ENCODE peak calls at places on chromosomes 5 and 9, in ten cellular contexts. D is iPS DF 6.9; N is CD8-positive, alpha-beta memory T cell; Z is IMR-90; M is ovary; H is AG04450; U is brain microvascular endothelial cell; G is right cardiac atrium; L is Panc1; T is dorsolateral prefrontal cortex. V is an unnamed sample.

GRCh38 chr5:76714771-76715483 is 999 bp upstream of the F2R start:
- DNase-seq in D (no peak), N (peak), Z (no peak), M (no peak), H (no peak), U (no peak), G (peak), L (no peak), T (no peak), V (no peak)

GRCh38 chr5:66089384-66089783 is 54.7 kb upstream of the SREK1 start:
- DNase-seq in D (no peak), N (no peak), Z (no peak), M (no peak), H (no peak), U (no peak), G (no peak), L (no peak), T (no peak), V (no peak)

GRCh38 chr9:73153793-73154227 is 2.1 kb downstream of the ANXA1 start:
- DNase-seq in D (no peak), N (no peak), Z (peak), M (no peak), H (no peak), U (no peak), G (no peak), L (no peak), T (no peak), V (no peak)

GRCh38 chr5:95921501-95921900 is 40.1 kb downstream of the ELL2 start:
- DNase-seq in D (no peak), N (no peak), Z (no peak), M (no peak), H (no peak), U (no peak), G (no peak), L (no peak), T (no peak), V (no peak)

GRCh38 chr9:93954436-93955355 is at the start of gene BARX1:
- DNase-seq in D (no peak), N (no peak), Z (no peak), M (no peak), H (no peak), U (no peak), G (no peak), L (no peak), T (no peak), V (no peak)

GRCh38 chr9:7210854-7211637 is 453.3 kb downstream of the KDM4C start:
- DNase-seq in D (no peak), N (no peak), Z (no peak), M (no peak), H (no peak), U (no peak), G (no peak), L (no peak), T (no peak), V (no peak)

GRCh38 chr5:68215888-68216736 is 556 bp downstream of the PIK3R1 start:
- DNase-seq in D (no peak), N (peak), Z (peak), M (peak), H (no peak), U (no peak), G (peak), L (no peak), T (peak), V (peak)

GRCh38 chr9:90343360-90343759 is 299.3 kb downstream of the DIRAS2 start:
- DNase-seq in D (no peak), N (no peak), Z (peak), M (no peak), H (no peak), U (no peak), G (no peak), L (no peak), T (no peak), V (no peak)

GRCh38 chr5:125274938-125275759 is 528.7 kb upstream of the ZNF608 start:
- DNase-seq in D (no peak), N (no peak), Z (peak), M (no peak), H (no peak), U (peak), G (no peak), L (no peak), T (no peak), V (no peak)

GRCh38 chr9:68894502-68894901 is 119.4 kb downstream of the PRKACG start:
- DNase-seq in D (no peak), N (no peak), Z (no peak), M (no peak), H (no peak), U (peak), G (no peak), L (no peak), T (no peak), V (no peak)

GRCh38 chr5:150458819-150459557 is 9.4 kb upstream of the RPS14 start:
- DNase-seq in D (no peak), N (peak), Z (peak), M (peak), H (no peak), U (peak), G (peak), L (no peak), T (peak), V (no peak)

GRCh38 chr9:99210572-99210971 is 11.2 kb downstream of the ALG2 start:
- DNase-seq in D (no peak), N (no peak), Z (no peak), M (no peak), H (no peak), U (no peak), G (no peak), L (no peak), T (no peak), V (no peak)

GRCh38 chr5:171162602-171163001 is 146.4 kb upstream of the TLX3 start:
- DNase-seq in D (peak), N (no peak), Z (peak), M (no peak), H (no peak), U (peak), G (no peak), L (no peak), T (no peak), V (no peak)

GRCh38 chr5:82513739-82514138 is 235.6 kb upstream of the RPS23 start:
- DNase-seq in D (no peak), N (no peak), Z (no peak), M (no peak), H (no peak), U (no peak), G (no peak), L (no peak), T (no peak), V (no peak)

GRCh38 chr5:120621339-120621738 is 157.2 kb downstream of the PRR16 start:
- DNase-seq in D (no peak), N (no peak), Z (no peak), M (no peak), H (no peak), U (no peak), G (no peak), L (no peak), T (no peak), V (no peak)

GRCh38 chr9:138112791-138113600 is 235.4 kb downstream of the CACNA1B start:
- DNase-seq in D (no peak), N (no peak), Z (no peak), M (no peak), H (no peak), U (no peak), G (no peak), L (no peak), T (no peak), V (no peak)

GRCh38 chr9:130938652-130939404 is at the start of gene FIBCD1:
- DNase-seq in D (no peak), N (no peak), Z (peak), M (no peak), H (no peak), U (no peak), G (no peak), L (no peak), T (no peak), V (no peak)

GRCh38 chr5:139757727-139758509 is 37.7 kb upstream of the PSD2 start:
- DNase-seq in D (no peak), N (no peak), Z (no peak), M (no peak), H (no peak), U (no peak), G (no peak), L (no peak), T (no peak), V (no peak)

GRCh38 chr5:500491-500890 is 23.8 kb downstream of the SLC9A3 start:
- DNase-seq in D (no peak), N (no peak), Z (no peak), M (no peak), H (no peak), U (no peak), G (no peak), L (no peak), T (no peak), V (no peak)

GRCh38 chr5:33588654-33589372 is 148.0 kb downstream of the TARS1 start:
- DNase-seq in D (peak), N (peak), Z (no peak), M (no peak), H (no peak), U (no peak), G (no peak), L (no peak), T (no peak), V (no peak)

GRCh38 chr9:78866228-78867132 is 569.6 kb downstream of the PSAT1 start:
- DNase-seq in D (no peak), N (no peak), Z (peak), M (no peak), H (peak), U (peak), G (no peak), L (peak), T (no peak), V (no peak)

GRCh38 chr9:34664281-34665108 is 2.0 kb upstream of the CCL27 start:
- DNase-seq in D (peak), N (peak), Z (peak), M (peak), H (no peak), U (peak), G (peak), L (peak), T (peak), V (no peak)

GRCh38 chr5:76720988-76721569 is 5.2 kb downstream of the F2R start:
- DNase-seq in D (no peak), N (no peak), Z (no peak), M (no peak), H (no peak), U (no peak), G (no peak), L (no peak), T (no peak), V (no peak)

GRCh38 chr5:138716456-138716924 is 36.7 kb upstream of the CTNNA1 start:
- DNase-seq in D (no peak), N (no peak), Z (peak), M (no peak), H (no peak), U (no peak), G (no peak), L (no peak), T (no peak), V (no peak)

GRCh38 chr9:118238139-118238538 is 533.9 kb downstream of the TLR4 start:
- DNase-seq in D (no peak), N (no peak), Z (no peak), M (no peak), H (no peak), U (no peak), G (no peak), L (no peak), T (no peak), V (no peak)

GRCh38 chr5:137666901-137667300 is 69.0 kb downstream of the KLHL3 start:
- DNase-seq in D (no peak), N (no peak), Z (no peak), M (no peak), H (no peak), U (no peak), G (no peak), L (no peak), T (no peak), V (no peak)

GRCh38 chr9:71250626-71251025 is 129.2 kb upstream of the TRPM3 start:
- DNase-seq in D (peak), N (no peak), Z (no peak), M (no peak), H (no peak), U (no peak), G (no peak), L (no peak), T (no peak), V (no peak)

GRCh38 chr9:131886839-131887238 is 147.0 kb upstream of the RAPGEF1 start:
- DNase-seq in D (no peak), N (no peak), Z (peak), M (no peak), H (peak), U (no peak), G (no peak), L (no peak), T (no peak), V (no peak)

GRCh38 chr5:36602711-36603321 is 3.6 kb upstream of the SLC1A3 start:
- DNase-seq in D (no peak), N (no peak), Z (no peak), M (no peak), H (no peak), U (no peak), G (no peak), L (no peak), T (no peak), V (no peak)

GRCh38 chr5:135600141-135600570 is 21.4 kb upstream of the CXCL14 start:
- DNase-seq in D (no peak), N (no peak), Z (no peak), M (no peak), H (no peak), U (no peak), G (no peak), L (no peak), T (no peak), V (no peak)

GRCh38 chr5:9498541-9499497 is 47.1 kb downstream of the SEMA5A start:
- DNase-seq in D (peak), N (no peak), Z (peak), M (no peak), H (no peak), U (peak), G (no peak), L (no peak), T (no peak), V (no peak)

GRCh38 chr5:178078197-178078995 is 34.9 kb upstream of the N4BP3 start:
- DNase-seq in D (no peak), N (no peak), Z (peak), M (no peak), H (peak), U (peak), G (no peak), L (no peak), T (no peak), V (no peak)

GRCh38 chr9:86734762-86735161 is 212.5 kb downstream of the GAS1 start:
- DNase-seq in D (no peak), N (no peak), Z (peak), M (no peak), H (no peak), U (peak), G (no peak), L (no peak), T (no peak), V (no peak)

GRCh38 chr9:98356953-98357352 is 101.5 kb upstream of the TBC1D2 start:
- DNase-seq in D (no peak), N (no peak), Z (peak), M (no peak), H (peak), U (peak), G (no peak), L (no peak), T (no peak), V (no peak)

GRCh38 chr9:91483189-91483691 is 59.6 kb upstream of the NFIL3 start:
- DNase-seq in D (no peak), N (no peak), Z (peak), M (no peak), H (no peak), U (peak), G (peak), L (no peak), T (peak), V (no peak)
- H3K4me3 ChIP-seq in D (no peak), N (no peak), Z (no peak), M (no peak), H (no peak), U (no peak), G (no peak), L (no peak), T (no peak), V (no peak)

GRCh38 chr9:35712762-35713400 is 19.1 kb downstream of the TLN1 start:
- DNase-seq in D (no peak), N (no peak), Z (no peak), M (no peak), H (no peak), U (no peak), G (no peak), L (no peak), T (no peak), V (no peak)

GRCh38 chr9:35714579-35715252 is 17.3 kb downstream of the TLN1 start:
- DNase-seq in D (no peak), N (no peak), Z (no peak), M (no peak), H (no peak), U (no peak), G (no peak), L (no peak), T (no peak), V (no peak)

GRCh38 chr9:35716236-35716635 is 15.8 kb downstream of the TLN1 start:
- DNase-seq in D (no peak), N (no peak), Z (no peak), M (no peak), H (no peak), U (no peak), G (no peak), L (no peak), T (no peak), V (no peak)

GRCh38 chr9:35713578-35713977 is 18.4 kb downstream of the TLN1 start:
- DNase-seq in D (no peak), N (no peak), Z (no peak), M (no peak), H (no peak), U (no peak), G (no peak), L (no peak), T (no peak), V (no peak)

GRCh38 chr9:35714123-35714522 is 17.9 kb downstream of the TLN1 start:
- DNase-seq in D (no peak), N (no peak), Z (no peak), M (no peak), H (no peak), U (no peak), G (no peak), L (no peak), T (no peak), V (no peak)
- H3K27ac ChIP-seq in D (no peak), N (no peak), Z (no peak), M (no peak), H (no peak), U (no peak), G (no peak), L (no peak), T (no peak), V (peak)

DNA sequence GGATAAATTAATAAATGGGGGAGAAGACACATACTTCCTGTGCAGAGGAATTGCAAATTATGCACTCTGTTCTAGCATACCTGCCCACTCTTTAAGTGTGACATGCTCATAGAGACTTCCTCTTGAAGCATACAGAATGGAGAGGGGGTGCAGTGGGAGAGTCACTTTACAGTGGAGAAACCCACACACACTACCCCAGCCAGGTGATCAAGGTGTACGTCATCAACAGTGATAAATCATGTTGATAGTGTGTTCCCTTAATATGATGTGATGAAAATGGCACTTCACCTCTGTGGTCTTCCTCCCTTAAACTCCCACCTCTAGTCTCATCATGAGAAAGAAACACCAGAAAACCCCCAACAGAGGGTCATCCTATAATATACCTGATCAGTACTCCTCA is 110.0 kb downstream of the SH3GL2 start:
- DNase-seq in D (no peak), N (no peak), Z (no peak), M (no peak), H (no peak), U (no peak), G (no peak), L (no peak), T (no peak), V (no peak)
- H3K4me3 ChIP-seq in D (no peak), N (no peak), Z (no peak), M (no peak), H (no peak), U (no peak), G (no peak), L (no peak), T (no peak), V (no peak)

GRCh38 chr9:33249983-33250382 is 10.0 kb downstream of the SPINK4 start:
- DNase-seq in D (no peak), N (no peak), Z (no peak), M (no peak), H (no peak), U (no peak), G (no peak), L (no peak), T (no peak), V (no peak)

GRCh38 chr9:33249087-33249657 is 9.2 kb downstream of the SPINK4 start:
- DNase-seq in D (no peak), N (no peak), Z (no peak), M (no peak), H (no peak), U (no peak), G (no peak), L (no peak), T (no peak), V (no peak)

GRCh38 chr9:33254211-33254610 is 10.3 kb downstream of the BAG1 start:
- DNase-seq in D (no peak), N (no peak), Z (no peak), M (no peak), H (no peak), U (no peak), G (no peak), L (no peak), T (no peak), V (no peak)

GRCh38 chr9:33248606-33249005 is 8.6 kb downstream of the SPINK4 start:
- DNase-seq in D (no peak), N (no peak), Z (no peak), M (no peak), H (no peak), U (no peak), G (no peak), L (no peak), T (no peak), V (no peak)

DNA sequence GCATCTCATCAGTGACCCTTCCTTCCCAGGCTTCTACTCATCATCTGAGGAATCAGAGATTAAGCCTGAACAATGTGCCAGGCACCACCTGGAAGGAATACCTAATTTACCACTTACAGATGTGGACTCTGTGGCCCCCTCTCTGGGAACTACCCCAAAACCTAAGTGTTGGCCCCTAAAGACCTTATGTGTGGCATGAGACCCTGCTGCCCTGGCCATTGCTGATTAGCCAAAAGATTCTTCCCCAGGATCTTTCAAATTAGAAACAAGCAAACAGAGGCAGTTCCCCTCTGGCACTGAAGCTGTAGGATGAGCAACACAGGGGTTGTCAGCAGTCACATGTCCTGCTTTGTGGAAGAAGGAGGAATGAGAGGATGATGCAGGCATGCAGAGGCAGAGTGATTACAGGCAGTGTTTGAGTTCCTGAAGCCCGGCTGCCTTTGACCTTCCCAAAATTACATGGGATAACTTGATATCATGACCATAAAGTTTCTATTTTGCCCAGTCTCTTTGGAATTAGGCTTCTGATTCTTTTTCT is 10.6 kb downstream of the SPINK4 start:
- DNase-seq in D (no peak), N (no peak), Z (peak), M (no peak), H (no peak), U (peak), G (no peak), L (no peak), T (no peak), V (no peak)
- H3K27ac ChIP-seq in D (no peak), N (no peak), Z (peak), M (no peak), H (peak), U (peak), G (no peak), L (no peak), T (no peak), V (no peak)

GRCh38 chr5:100777680-100778281 is 125.3 kb downstream of the ST8SIA4 start:
- DNase-seq in D (no peak), N (no peak), Z (peak), M (no peak), H (peak), U (peak), G (no peak), L (no peak), T (no peak), V (no peak)
- H3K4me3 ChIP-seq in D (no peak), N (no peak), Z (no peak), M (no peak), H (no peak), U (no peak), G (no peak), L (no peak), T (no peak), V (no peak)